ENCODE peak calls at places on chromosomes 5 and 9, in four cellular contexts. One of them, this sample, is unnamed.

GRCh38 chr9:63817622-63818518 is 1467.1 kb downstream of the FOXD4L5 start:
- DNase-seq in OCI-LY7: peak
- DNase-seq in body of pancreas: peak
- DNase-seq in gastrocnemius medialis: no peak
- DNase-seq in this sample: peak

GRCh38 chr9:28801144-28801799 is 1228.0 kb upstream of the C9orf72 start:
- DNase-seq in OCI-LY7: no peak
- DNase-seq in body of pancreas: no peak
- DNase-seq in gastrocnemius medialis: no peak
- DNase-seq in this sample: no peak

GRCh38 chr5:1000329-1000728 is 8.3 kb upstream of the NKD2 start:
- DNase-seq in OCI-LY7: no peak
- DNase-seq in body of pancreas: no peak
- DNase-seq in gastrocnemius medialis: no peak
- DNase-seq in this sample: no peak

GRCh38 chr5:180830253-180831138 is 27.9 kb upstream of the MGAT1 start:
- DNase-seq in OCI-LY7: peak
- DNase-seq in body of pancreas: peak
- DNase-seq in gastrocnemius medialis: peak
- DNase-seq in this sample: peak

GRCh38 chr9:78470741-78471140 is 173.8 kb downstream of the PSAT1 start:
- DNase-seq in OCI-LY7: no peak
- DNase-seq in body of pancreas: no peak
- DNase-seq in gastrocnemius medialis: no peak
- DNase-seq in this sample: no peak

GRCh38 chr5:83313431-83313830 is 158.1 kb upstream of the VCAN start:
- DNase-seq in OCI-LY7: no peak
- DNase-seq in body of pancreas: no peak
- DNase-seq in gastrocnemius medialis: no peak
- DNase-seq in this sample: no peak

GRCh38 chr5:33781286-33781685 is 110.5 kb downstream of the ADAMTS12 start:
- DNase-seq in OCI-LY7: no peak
- DNase-seq in body of pancreas: no peak
- DNase-seq in gastrocnemius medialis: peak
- DNase-seq in this sample: no peak

GRCh38 chr5:120442694-120443093 is 21.4 kb upstream of the PRR16 start:
- DNase-seq in OCI-LY7: no peak
- DNase-seq in body of pancreas: no peak
- DNase-seq in gastrocnemius medialis: no peak
- DNase-seq in this sample: no peak

GRCh38 chr5:95238560-95239325 is 46.2 kb downstream of the MCTP1 start:
- DNase-seq in OCI-LY7: no peak
- DNase-seq in body of pancreas: no peak
- DNase-seq in gastrocnemius medialis: no peak
- DNase-seq in this sample: peak

GRCh38 chr5:79878721-79879336 is 112.2 kb downstream of the MTX3 start:
- DNase-seq in OCI-LY7: peak
- DNase-seq in body of pancreas: no peak
- DNase-seq in gastrocnemius medialis: no peak
- DNase-seq in this sample: peak

GRCh38 chr5:174315871-174316270 is 270.4 kb downstream of the NSG2 start:
- DNase-seq in OCI-LY7: no peak
- DNase-seq in body of pancreas: no peak
- DNase-seq in gastrocnemius medialis: no peak
- DNase-seq in this sample: no peak

GRCh38 chr5:135662104-135662503 is 83.3 kb upstream of the CXCL14 start:
- DNase-seq in OCI-LY7: no peak
- DNase-seq in body of pancreas: no peak
- DNase-seq in gastrocnemius medialis: no peak
- DNase-seq in this sample: no peak

GRCh38 chr5:173581408-173582197 is 34.8 kb downstream of the BOD1 start:
- DNase-seq in OCI-LY7: peak
- DNase-seq in body of pancreas: peak
- DNase-seq in gastrocnemius medialis: no peak
- DNase-seq in this sample: peak

GRCh38 chr5:123670981-123671557 is 159.1 kb downstream of the CSNK1G3 start:
- DNase-seq in OCI-LY7: peak
- DNase-seq in body of pancreas: peak
- DNase-seq in gastrocnemius medialis: no peak
- DNase-seq in this sample: peak

GRCh38 chr5:131194725-131195124 is 24.0 kb downstream of the LYRM7 start:
- DNase-seq in OCI-LY7: no peak
- DNase-seq in body of pancreas: no peak
- DNase-seq in gastrocnemius medialis: no peak
- DNase-seq in this sample: no peak

GRCh38 chr5:96316017-96316416 is 117.0 kb downstream of the PCSK1 start:
- DNase-seq in OCI-LY7: no peak
- DNase-seq in body of pancreas: no peak
- DNase-seq in gastrocnemius medialis: no peak
- DNase-seq in this sample: no peak

GRCh38 chr5:79936644-79937216 is 54.3 kb downstream of the MTX3 start:
- DNase-seq in OCI-LY7: no peak
- DNase-seq in body of pancreas: no peak
- DNase-seq in gastrocnemius medialis: no peak
- DNase-seq in this sample: no peak

DNA sequence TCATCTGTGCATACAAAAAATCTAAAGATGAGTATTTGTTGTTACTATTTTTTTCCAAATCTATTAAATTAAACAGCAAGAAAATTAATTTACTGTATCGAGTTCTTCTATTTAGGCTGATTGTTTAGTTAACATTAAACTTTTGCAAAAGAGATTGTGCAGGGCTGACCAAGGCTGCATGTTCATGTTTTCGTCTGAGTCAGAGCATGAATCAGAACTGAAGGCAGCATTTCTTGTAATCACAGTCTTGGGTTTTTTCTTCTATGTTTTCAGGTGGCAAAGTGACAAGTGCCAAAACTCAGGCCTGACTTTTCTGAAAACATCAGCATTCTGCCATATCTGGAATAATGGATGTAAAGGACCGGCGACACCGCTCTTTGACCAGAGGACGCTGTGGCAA is 1007.0 kb upstream of the WWC1 start:
- DNase-seq in OCI-LY7: no peak
- DNase-seq in body of pancreas: no peak
- DNase-seq in gastrocnemius medialis: no peak
- DNase-seq in this sample: no peak
- TF ChIP-seq CTCF in OCI-LY7: no peak
- TF ChIP-seq CTCF in body of pancreas: no peak
- TF ChIP-seq CTCF in gastrocnemius medialis: no peak
- TF ChIP-seq CTCF in this sample: no peak

GRCh38 chr5:146906803-146907202 is 28.2 kb upstream of the PPP2R2B start:
- DNase-seq in OCI-LY7: no peak
- DNase-seq in body of pancreas: no peak
- DNase-seq in gastrocnemius medialis: no peak
- DNase-seq in this sample: no peak
- TF ChIP-seq CTCF in OCI-LY7: no peak
- TF ChIP-seq CTCF in body of pancreas: no peak
- TF ChIP-seq CTCF in gastrocnemius medialis: no peak
- TF ChIP-seq CTCF in this sample: no peak

GRCh38 chr9:123368023-123368422 is 12.0 kb downstream of the CRB2 start:
- DNase-seq in OCI-LY7: no peak
- DNase-seq in body of pancreas: no peak
- DNase-seq in gastrocnemius medialis: no peak
- DNase-seq in this sample: no peak

GRCh38 chr9:123365881-123366528 is 10.0 kb downstream of the CRB2 start:
- DNase-seq in OCI-LY7: no peak
- DNase-seq in body of pancreas: no peak
- DNase-seq in gastrocnemius medialis: no peak
- DNase-seq in this sample: no peak

GRCh38 chr9:123362856-123363255 is 6.9 kb downstream of the CRB2 start:
- DNase-seq in OCI-LY7: no peak
- DNase-seq in body of pancreas: no peak
- DNase-seq in gastrocnemius medialis: no peak
- DNase-seq in this sample: no peak

GRCh38 chr9:123364241-123364824 is 8.3 kb downstream of the CRB2 start:
- DNase-seq in OCI-LY7: no peak
- DNase-seq in body of pancreas: no peak
- DNase-seq in gastrocnemius medialis: no peak
- DNase-seq in this sample: no peak

DNA sequence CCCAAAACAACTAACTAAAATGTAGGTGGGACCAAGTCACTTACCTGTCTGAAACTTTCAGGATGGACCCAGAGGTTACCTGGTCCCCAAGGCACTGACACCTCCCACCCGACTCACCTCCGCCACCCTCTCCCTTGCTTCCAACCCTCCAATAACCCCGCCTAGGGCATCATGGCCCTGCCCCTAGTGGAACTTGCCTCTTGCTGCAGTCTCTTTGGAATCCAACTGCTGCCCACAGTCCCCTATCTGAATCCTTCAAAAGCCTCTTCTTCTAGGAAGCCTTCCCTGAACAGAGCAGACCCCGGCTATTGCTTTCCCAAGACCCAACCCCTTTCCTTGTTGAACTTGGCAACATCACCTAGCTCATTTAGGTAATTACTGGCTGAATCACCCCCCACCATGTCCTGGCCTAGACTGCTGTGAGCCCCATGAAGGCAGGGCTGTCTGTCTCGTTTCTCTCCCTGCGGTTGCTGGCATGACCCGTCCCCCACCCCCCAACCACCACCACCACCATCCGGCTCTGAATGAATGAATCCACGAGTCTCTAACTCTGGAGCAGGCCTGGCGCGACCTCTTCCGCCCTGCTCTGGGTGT is 9.4 kb downstream of the CRB2 start:
- DNase-seq in OCI-LY7: no peak
- DNase-seq in body of pancreas: no peak
- DNase-seq in gastrocnemius medialis: no peak
- DNase-seq in this sample: no peak
- TF ChIP-seq CTCF in OCI-LY7: peak
- TF ChIP-seq CTCF in body of pancreas: no peak
- TF ChIP-seq CTCF in gastrocnemius medialis: no peak
- TF ChIP-seq CTCF in this sample: no peak

GRCh38 chr9:11092974-11093373 is 480.2 kb upstream of the PTPRD start:
- DNase-seq in OCI-LY7: no peak
- DNase-seq in body of pancreas: no peak
- DNase-seq in gastrocnemius medialis: no peak
- DNase-seq in this sample: no peak

GRCh38 chr9:11086561-11086960 is 473.8 kb upstream of the PTPRD start:
- DNase-seq in OCI-LY7: no peak
- DNase-seq in body of pancreas: no peak
- DNase-seq in gastrocnemius medialis: no peak
- DNase-seq in this sample: no peak

GRCh38 chr9:11088826-11089374 is 476.1 kb upstream of the PTPRD start:
- DNase-seq in OCI-LY7: no peak
- DNase-seq in body of pancreas: no peak
- DNase-seq in gastrocnemius medialis: no peak
- DNase-seq in this sample: no peak
- TF ChIP-seq CTCF in OCI-LY7: no peak
- TF ChIP-seq CTCF in body of pancreas: no peak
- TF ChIP-seq CTCF in gastrocnemius medialis: no peak
- TF ChIP-seq CTCF in this sample: no peak

DNA sequence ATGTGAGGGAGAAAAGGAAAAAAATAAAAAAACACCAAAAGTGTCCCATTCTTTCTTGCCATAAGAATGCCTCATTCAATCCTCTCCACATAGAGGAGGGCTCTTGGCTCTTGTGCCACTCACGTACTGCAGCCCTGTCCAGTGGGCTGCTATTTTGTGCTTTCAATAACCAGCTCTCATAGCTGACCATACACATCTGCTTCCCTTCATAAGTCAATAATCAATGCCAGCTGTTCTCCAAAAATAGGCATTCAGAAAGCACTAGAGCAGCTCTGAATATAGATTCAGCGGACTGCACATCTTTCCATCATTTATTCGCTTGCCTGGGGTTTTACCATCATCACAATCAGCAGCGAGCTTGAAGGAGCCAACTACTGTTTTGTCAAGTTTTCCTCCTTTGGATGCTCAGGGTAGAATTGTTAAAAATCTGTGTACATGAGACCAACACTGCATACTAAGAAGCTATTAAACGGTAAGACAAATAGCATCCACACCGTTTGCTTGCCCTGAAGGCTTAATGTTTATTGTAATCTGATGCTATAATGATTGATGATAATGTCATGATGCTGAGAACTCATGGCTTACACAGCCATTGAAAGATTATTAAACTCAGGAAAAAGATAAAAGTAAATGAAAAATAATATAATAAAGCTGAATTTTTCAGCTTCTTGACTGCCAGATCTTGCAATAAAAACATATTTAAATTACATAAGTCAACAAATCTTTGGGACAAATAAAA is 80.0 kb downstream of the OXCT1 start:
- DNase-seq in OCI-LY7: no peak
- DNase-seq in body of pancreas: no peak
- DNase-seq in gastrocnemius medialis: no peak
- DNase-seq in this sample: no peak
- TF ChIP-seq CTCF in OCI-LY7: no peak
- TF ChIP-seq CTCF in body of pancreas: no peak
- TF ChIP-seq CTCF in gastrocnemius medialis: no peak
- TF ChIP-seq CTCF in this sample: no peak

DNA sequence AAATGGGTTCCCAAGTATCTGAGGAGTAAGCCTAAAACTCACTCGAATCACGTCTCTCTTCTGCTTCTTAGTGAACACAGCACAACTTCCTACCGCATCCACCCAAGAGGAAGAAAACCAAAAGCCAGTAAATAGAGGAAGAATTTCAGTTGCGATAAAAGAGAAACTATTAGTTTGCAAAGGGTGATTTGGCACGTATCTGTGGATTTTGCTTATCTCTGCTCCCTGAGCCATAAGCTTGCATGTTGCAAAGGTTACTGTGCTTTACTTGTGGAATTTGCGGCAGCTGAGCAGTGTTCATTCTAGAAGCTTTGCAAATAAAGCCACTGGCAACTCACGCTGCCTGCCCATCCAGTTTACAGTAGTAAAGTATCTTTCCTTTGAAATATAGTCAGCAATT is 149.1 kb upstream of the PCA3 start:
- DNase-seq in OCI-LY7: no peak
- DNase-seq in body of pancreas: peak
- DNase-seq in gastrocnemius medialis: no peak
- DNase-seq in this sample: no peak
- TF ChIP-seq CTCF in OCI-LY7: no peak
- TF ChIP-seq CTCF in body of pancreas: no peak
- TF ChIP-seq CTCF in gastrocnemius medialis: no peak
- TF ChIP-seq CTCF in this sample: no peak

DNA sequence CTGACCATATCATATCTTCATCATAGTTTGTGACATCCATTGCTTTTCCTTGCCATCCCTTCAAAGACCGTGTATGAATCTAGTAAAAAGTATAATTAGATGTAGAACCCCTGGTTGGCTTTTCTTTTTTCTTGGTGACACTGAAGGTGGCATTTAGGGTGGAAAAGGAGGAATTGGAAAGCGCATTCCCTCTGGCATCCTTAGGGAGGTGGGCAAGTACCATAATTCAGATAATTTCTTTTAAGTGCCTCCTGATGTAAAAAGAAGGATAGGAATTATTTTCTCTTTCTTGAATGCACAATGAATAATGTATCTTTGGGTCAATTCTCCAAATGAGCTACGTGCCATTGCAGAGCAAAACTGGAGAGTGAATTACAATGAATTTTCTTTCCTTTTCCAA is 73.2 kb upstream of the SMARCA2 start:
- DNase-seq in OCI-LY7: no peak
- DNase-seq in body of pancreas: no peak
- DNase-seq in gastrocnemius medialis: no peak
- DNase-seq in this sample: no peak
- TF ChIP-seq CTCF in OCI-LY7: peak
- TF ChIP-seq CTCF in body of pancreas: no peak
- TF ChIP-seq CTCF in gastrocnemius medialis: no peak
- TF ChIP-seq CTCF in this sample: no peak

This sample was measured in GM13976.